ENCODE peak calls at places on chromosomes 1 and 21, in ten cellular contexts. B is SK-N-SH, Y is fibroblast of lung, H is endothelial cell of umbilical vein, M is DND-41, S is mesenchymal stem cell, Q is GM23248, W is neural progenitor cell, N is endodermal cell, O is Karpas-422. V is an unnamed sample.

GRCh38 chr21:45455321-45456013 is 50.5 kb downstream of the COL18A1 start:
- DNase-seq in Y (peak; percentile 61), N (no peak), W (no peak), S (no peak), M (no peak), B (no peak), H (no peak), O (no peak), Q (peak; percentile 69), V (no peak)

GRCh38 chr1:76942549-76942948 is 75.3 kb downstream of the ST6GALNAC5 start:
- DNase-seq in Q (peak; percentile 83), O (no peak), B (no peak), Y (peak; percentile 64), N (no peak), H (no peak), S (no peak), M (no peak), W (no peak), V (no peak)

GRCh38 chr1:39632491-39633417 is 6.7 kb downstream of the HEYL start:
- DNase-seq in N (peak; percentile 93), H (peak; percentile 38), S (peak; percentile 75), Y (peak; percentile 63), M (no peak), B (no peak), Q (peak; percentile 83), O (no peak), W (peak; percentile 90), V (peak; percentile 90)

GRCh38 chr1:241827308-241827707 is 20.7 kb upstream of the EXO1 start:
- DNase-seq in W (no peak), S (no peak), Q (no peak), N (no peak), O (no peak), B (no peak), H (no peak), M (no peak), Y (no peak), V (no peak)

GRCh38 chr1:108877324-108877812 is 583 bp downstream of the GPSM2 start:
- DNase-seq in H (peak; percentile 55), Y (peak; percentile 47), O (peak; percentile 50), S (peak; percentile 53), Q (peak; percentile 81), W (no peak), N (no peak), B (peak; percentile 21), M (no peak), V (peak; percentile 72)

GRCh38 chr1:236997882-236998281 is 6.4 kb downstream of the MT1HL1 start:
- DNase-seq in B (no peak), Q (no peak), S (no peak), M (no peak), O (no peak), Y (no peak), W (no peak), H (no peak), N (peak; percentile 62), V (no peak)

GRCh38 chr1:192969091-192969490 is 90.1 kb downstream of the UCHL5 start:
- DNase-seq in B (no peak), H (no peak), M (no peak), S (no peak), Y (no peak), N (no peak), O (no peak), W (no peak), Q (peak; percentile 7), V (no peak)

GRCh38 chr1:183248989-183249691 is 63.1 kb downstream of the LAMC2 start:
- DNase-seq in S (no peak), W (no peak), Y (no peak), B (no peak), Q (no peak), H (peak; percentile 33), O (no peak), N (no peak), M (no peak), V (no peak)

GRCh38 chr21:35197191-35197590 is 148.1 kb upstream of the RUNX1 start:
- DNase-seq in S (no peak), Q (peak; percentile 47), B (no peak), N (no peak), H (no peak), Y (no peak), M (no peak), W (no peak), O (no peak), V (no peak)

GRCh38 chr21:42858957-42859890 is 20.1 kb downstream of the WDR4 start:
- DNase-seq in M (no peak), N (peak; percentile 36), O (no peak), Y (no peak), Q (no peak), S (no peak), H (no peak), W (no peak), B (no peak), V (no peak)
- H3K4me3 ChIP-seq in M (no peak overlapping the region), N (no peak overlapping the region), O (no peak overlapping the region), Y (no peak overlapping the region), Q (no peak overlapping the region), S (no peak overlapping the region), H (no peak overlapping the region), W (no peak overlapping the region), B (no peak overlapping the region), V (no peak overlapping the region)

DNA sequence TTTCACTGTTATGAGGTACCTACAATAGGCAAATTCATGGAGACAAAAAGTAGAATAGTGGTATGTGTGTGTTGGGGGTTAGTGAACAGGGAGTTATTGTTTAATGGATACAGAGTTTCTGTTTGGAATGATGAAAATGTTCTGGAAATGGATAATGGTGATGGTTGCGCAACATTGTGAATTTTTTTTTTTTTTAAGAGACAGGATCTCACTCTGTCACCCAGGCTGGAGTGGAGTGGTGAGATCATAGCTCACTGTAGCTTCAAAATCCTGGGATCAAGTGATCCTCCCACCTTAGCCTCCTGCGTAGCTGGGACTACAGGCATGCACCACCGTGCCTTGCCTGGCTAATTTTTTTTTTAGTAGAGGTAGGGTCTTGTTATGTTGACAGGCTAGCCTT is 34.5 kb upstream of the TRABD2B start:
- DNase-seq in Q (peak; percentile 26), S (no peak), B (no peak), H (no peak), M (no peak), O (no peak), Y (peak; percentile 2), W (no peak), N (peak; percentile 13), V (peak; percentile 14)
- H3K9ac ChIP-seq in Q (no peak overlapping the region), S (no peak overlapping the region), B (no peak overlapping the region), H (no peak overlapping the region), M (no peak overlapping the region), O (no peak overlapping the region), Y (no peak overlapping the region), W (no peak overlapping the region), N (no peak overlapping the region), V (no peak overlapping the region)

GRCh38 chr1:170669036-170669435 is 5.1 kb downstream of the PRRX1 start:
- DNase-seq in W (peak; percentile 19), B (no peak), O (no peak), S (no peak), M (no peak), Y (no peak), N (no peak), Q (peak; percentile 49), H (no peak), V (peak; percentile 43)
- H3K27me3 ChIP-seq in W (peaks cover 100% of the 10 kb centered on the region), B (no peaks in the 10 kb centered on the region), O (no peaks in the 10 kb centered on the region), S (peaks cover 77% of the 10 kb centered on the region), M (no peaks in the 10 kb centered on the region), Y (no peaks in the 10 kb centered on the region), N (peaks cover 93% of the 10 kb centered on the region), Q (no peaks in the 10 kb centered on the region), H (peaks cover 26% of the 10 kb centered on the region), V (no peaks in the 10 kb centered on the region)

GRCh38 chr1:178632619-178633018 is 92.4 kb upstream of the RALGPS2 start:
- DNase-seq in S (no peak), N (no peak), Q (peak; percentile 86), W (no peak), M (no peak), B (no peak), H (no peak), O (no peak), Y (peak; percentile 63), V (no peak)
- H3K4me3 ChIP-seq in S (no peak overlapping the region), N (no peak overlapping the region), Q (peak overlapping the region; percentile 12), W (no peak overlapping the region), M (no peak overlapping the region), B (no peak overlapping the region), H (no peak overlapping the region), O (no peak overlapping the region), Y (no peak overlapping the region), V (peak overlapping the region; percentile 42)

GRCh38 chr1:228872080-228872479 is 136.8 kb downstream of the RHOU start:
- DNase-seq in S (no peak), N (no peak), W (no peak), M (no peak), H (no peak), Q (no peak), Y (no peak), B (no peak), O (no peak), V (no peak)
- H3K9ac ChIP-seq in S (no peak overlapping the region), N (no peak overlapping the region), W (no peak overlapping the region), M (no peak overlapping the region), H (no peak overlapping the region), Q (no peak overlapping the region), Y (no peak overlapping the region), B (no peak overlapping the region), O (no peak overlapping the region), V (no peak overlapping the region)

GRCh38 chr1:54995835-54996234 is 2.9 kb upstream of the BSND start:
- DNase-seq in M (no peak), S (no peak), N (no peak), B (no peak), O (no peak), Y (no peak), Q (no peak), H (no peak), W (no peak), V (no peak)

GRCh38 chr1:54993140-54993539 is 5.6 kb upstream of the BSND start:
- DNase-seq in B (no peak), Q (no peak), S (no peak), N (no peak), W (no peak), M (no peak), O (no peak), Y (no peak), H (no peak), V (no peak)

GRCh38 chr1:54995013-54995760 is 3.5 kb upstream of the BSND start:
- DNase-seq in N (peak; percentile 81), S (no peak), B (no peak), W (no peak), M (no peak), O (no peak), Q (no peak), Y (no peak), H (no peak), V (no peak)

GRCh38 chr1:54996359-54996868 is 2.3 kb upstream of the BSND start:
- DNase-seq in Q (peak; percentile 78), B (peak; percentile 96), O (peak; percentile 94), Y (peak; percentile 56), W (peak; percentile 89), H (peak; percentile 59), S (peak; percentile 65), M (peak; percentile 50), N (peak; percentile 95), V (peak; percentile 84)

DNA sequence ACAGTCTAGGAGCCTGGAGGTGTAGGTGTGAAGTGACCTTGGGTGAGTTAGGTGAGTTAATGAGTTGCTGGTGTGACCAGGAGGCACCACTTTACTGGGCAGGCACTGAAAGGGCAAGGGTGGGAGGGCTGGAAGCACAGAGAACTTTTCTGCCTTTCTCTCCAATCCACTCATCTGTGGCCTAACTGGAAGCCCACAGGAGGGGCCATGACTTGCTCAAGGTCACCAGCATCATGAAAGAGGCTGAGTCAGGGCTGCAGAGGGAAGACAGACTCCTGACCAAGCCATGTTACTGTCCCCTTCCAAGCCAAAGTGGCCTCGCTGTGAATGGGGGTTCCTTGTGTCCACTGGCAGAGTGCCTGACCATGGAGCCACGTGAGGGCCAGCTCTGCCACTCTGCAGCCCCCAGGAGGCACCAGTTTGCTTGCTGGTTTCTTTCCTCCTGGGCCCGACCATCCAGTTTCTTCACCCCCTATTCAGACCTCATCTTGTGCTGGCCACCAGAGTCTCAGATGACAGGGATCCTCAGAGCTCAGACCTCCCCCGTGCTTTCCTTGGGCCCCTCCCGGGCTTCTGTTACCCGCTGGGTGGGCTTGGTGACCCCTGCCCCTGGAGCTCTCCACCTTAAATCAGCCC is 4.3 kb upstream of the BSND start:
- DNase-seq in H (no peak), Y (no peak), Q (no peak), N (peak; percentile 72), M (no peak), O (no peak), S (no peak), W (no peak), B (no peak), V (no peak)
- H3K27me3 ChIP-seq in H (peaks cover 14% of the 10 kb centered on the region), Y (peaks cover 39% of the 10 kb centered on the region), Q (peaks cover 9% of the 10 kb centered on the region), N (peaks cover 27% of the 10 kb centered on the region), M (peaks cover 4% of the 10 kb centered on the region), O (no peaks in the 10 kb centered on the region), S (peaks cover 29% of the 10 kb centered on the region), W (peaks cover 48% of the 10 kb centered on the region), B (no peaks in the 10 kb centered on the region), V (peaks cover 18% of the 10 kb centered on the region)